ENCODE peak calls at places on chromosomes 1 and 21, in four cellular contexts. W, C, Y and E are unnamed samples.

GRCh38 chr1:178645157-178645825 is 79.8 kb upstream of the RALGPS2 start:
- DNase-seq in W (no peak), C (no peak), Y (no peak), E (no peak)

GRCh38 chr1:8373547-8374270 is 55.8 kb downstream of the SLC45A1 start:
- DNase-seq in W (no peak), C (no peak), Y (no peak), E (no peak)

GRCh38 chr1:63774617-63775417 is 1.0 kb downstream of the ROR1 start:
- DNase-seq in W (no peak), C (no peak), Y (no peak), E (peak; percentile 53)

GRCh38 chr1:30724175-30724574 is 790 bp upstream of the MATN1 start:
- DNase-seq in W (no peak), C (no peak), Y (no peak), E (no peak)

GRCh38 chr1:7535934-7536878 is 234.9 kb upstream of the VAMP3 start:
- DNase-seq in W (no peak), C (no peak), Y (no peak), E (no peak)

GRCh38 chr1:245770191-245770590 is 615.4 kb downstream of the KIF26B start:
- DNase-seq in W (no peak), C (no peak), Y (no peak), E (no peak)

GRCh38 chr1:150574260-150575071 is 4.9 kb downstream of the MCL1 start:
- DNase-seq in W (no peak), C (peak; percentile 9), Y (no peak), E (no peak)

GRCh38 chr1:113905435-113905861 is 322 bp downstream of the DCLRE1B start:
- DNase-seq in W (peak; percentile 15), C (peak; percentile 47), Y (no peak), E (peak; percentile 51)

GRCh38 chr1:181090653-181091126 is 2.2 kb downstream of the IER5 start:
- DNase-seq in W (no peak), C (peak; percentile 49), Y (no peak), E (no peak)

GRCh38 chr1:234607091-234608025 is 2.6 kb downstream of the IRF2BP2 start:
- DNase-seq in W (peak; percentile 64), C (no peak), Y (no peak), E (no peak)

GRCh38 chr1:48493970-48494769 is 22.2 kb upstream of the SPATA6 start:
- DNase-seq in W (peak; percentile 89), C (no peak), Y (no peak), E (peak; percentile 39)

GRCh38 chr1:65422241-65423203 is 2.1 kb downstream of the LEPR start:
- DNase-seq in W (no peak), C (no peak), Y (no peak), E (no peak)

GRCh38 chr1:62849031-62849430 is 65.1 kb downstream of the ATG4C start:
- DNase-seq in W (no peak), C (no peak), Y (no peak), E (peak; percentile 41)

GRCh38 chr1:46102769-46103476 is 29.5 kb downstream of the PIK3R3 start:
- DNase-seq in W (no peak), C (no peak), Y (no peak), E (no peak)

GRCh38 chr1:183783896-183784637 is 20.9 kb upstream of the RGL1 start:
- DNase-seq in W (no peak), C (no peak), Y (no peak), E (no peak)

GRCh38 chr1:109399326-109399957 is 1.7 kb upstream of the SORT1 start:
- DNase-seq in W (peak; percentile 72), C (peak; percentile 57), Y (no peak), E (peak; percentile 41)

GRCh38 chr21:42321231-42321630 is 6.0 kb upstream of the TFF3 start:
- DNase-seq in W (no peak), C (no peak), Y (no peak), E (no peak)

GRCh38 chr1:83791821-83792437 is 207.0 kb downstream of the TTLL7 start:
- DNase-seq in W (no peak), C (no peak), Y (no peak), E (no peak)

GRCh38 chr1:170063109-170063826 is 11.2 kb downstream of the KIFAP3 start:
- DNase-seq in W (peak; percentile 10), C (no peak), Y (no peak), E (no peak)

GRCh38 chr1:5744342-5744741 is 247.9 kb downstream of the NPHP4 start:
- DNase-seq in W (no peak), C (no peak), Y (no peak), E (no peak)

GRCh38 chr1:208654241-208654640 is 410.1 kb upstream of the PLXNA2 start:
- DNase-seq in W (peak; percentile 12), C (peak; percentile 49), Y (no peak), E (peak; percentile 19)

GRCh38 chr1:196651079-196651478 is 764 bp upstream of the CFH start:
- DNase-seq in W (no peak), C (no peak), Y (no peak), E (no peak)

GRCh38 chr1:206792939-206793607 is 20.8 kb upstream of the IL10 start:
- DNase-seq in W (no peak), C (no peak), Y (no peak), E (no peak)

GRCh38 chr1:175673236-175674150 is 69.9 kb downstream of the TNR start:
- DNase-seq in W (no peak), C (no peak), Y (peak; percentile 28), E (no peak)

GRCh38 chr1:164141717-164142268 is 417.2 kb upstream of the PBX1 start:
- DNase-seq in W (no peak), C (no peak), Y (no peak), E (no peak)

GRCh38 chr1:150429805-150430204 is 57.4 kb upstream of the TARS2 start:
- DNase-seq in W (peak; percentile 57), C (peak; percentile 40), Y (no peak), E (peak; percentile 22)

GRCh38 chr21:45078877-45079281 is 4.5 kb downstream of the ADARB1 start:
- DNase-seq in W (no peak), C (no peak), Y (no peak), E (no peak)

GRCh38 chr21:44898851-44899767 is 21.6 kb downstream of the ITGB2 start:
- DNase-seq in W (no peak), C (no peak), Y (no peak), E (no peak)

GRCh38 chr1:205587576-205587975 is 44.2 kb downstream of the ELK4 start:
- DNase-seq in W (no peak), C (no peak), Y (no peak), E (no peak)

GRCh38 chr1:118826669-118827068 is 161.5 kb downstream of the TBX15 start:
- DNase-seq in W (no peak), C (no peak), Y (no peak), E (no peak)

GRCh38 chr1:241992734-241993133 is 6.2 kb downstream of the MAP1LC3C start:
- DNase-seq in W (no peak), C (no peak), Y (no peak), E (no peak)

GRCh38 chr1:148315081-148315811 is 163.2 kb upstream of the NBPF11 start:
- DNase-seq in W (no peak), C (no peak), Y (peak; percentile 38), E (no peak)

GRCh38 chr1:148318900-148319242 is 164.2 kb downstream of the PPIAL4G start:
- DNase-seq in W (no peak), C (no peak), Y (no peak), E (no peak)

GRCh38 chr1:148317288-148317985 is 165.4 kb upstream of the NBPF11 start:
- DNase-seq in W (no peak), C (no peak), Y (no peak), E (no peak)

GRCh38 chr1:148318123-148318899 is 164.8 kb downstream of the PPIAL4G start:
- DNase-seq in W (no peak), C (no peak), Y (peak; percentile 27), E (no peak)
- TF ChIP-seq FOXK2 in W (no peak), C (no peak), Y (no peak), E (no peak)

GRCh38 chr1:72439036-72439435 is 156.7 kb upstream of the NEGR1 start:
- DNase-seq in W (no peak), C (no peak), Y (no peak), E (no peak)
- TF ChIP-seq SP1 in W (no peak), C (no peak), Y (no peak), E (no peak)

DNA sequence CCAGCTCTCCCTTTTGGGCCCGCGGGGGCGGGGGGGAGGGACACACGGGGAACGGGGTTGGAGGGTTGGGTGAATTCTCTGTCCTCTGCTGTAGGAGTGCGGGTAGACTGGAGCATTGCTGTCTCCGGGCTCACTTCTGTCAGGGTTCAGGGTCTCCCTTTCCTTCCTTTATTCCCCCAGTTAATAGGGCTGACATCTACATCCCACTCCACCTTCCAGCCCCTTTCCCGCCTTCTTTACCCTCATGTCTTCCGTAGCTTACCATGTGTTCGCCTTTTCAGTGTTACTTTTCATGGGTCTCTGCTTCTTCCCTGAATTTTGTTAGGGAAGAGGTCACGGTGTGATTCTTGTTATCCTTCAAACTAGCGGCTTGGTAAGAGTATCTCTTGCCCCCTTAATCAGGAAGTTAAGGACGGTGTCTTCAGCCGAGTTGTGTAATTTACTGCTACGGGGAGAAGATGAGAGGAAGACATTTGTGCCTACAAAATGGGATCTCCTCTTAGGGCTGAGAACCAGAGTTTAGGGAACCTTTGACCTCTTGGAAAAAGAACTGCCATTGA is 903 bp downstream of the RAP1A start:
- DNase-seq in W (no peak), C (no peak), Y (no peak), E (no peak)
- TF ChIP-seq FOXK2 in W (no peak), C (no peak), Y (no peak), E (no peak)

GRCh38 chr1:248811514-248812490 is 13.9 kb downstream of the SH3BP5L start:
- DNase-seq in W (no peak), C (no peak), Y (no peak), E (no peak)

GRCh38 chr1:248808876-248809275 is 16.8 kb downstream of the SH3BP5L start:
- DNase-seq in W (no peak), C (no peak), Y (no peak), E (no peak)

GRCh38 chr1:248810000-248810726 is 15.6 kb downstream of the SH3BP5L start:
- DNase-seq in W (no peak), C (no peak), Y (no peak), E (no peak)

GRCh38 chr1:248812736-248813425 is 12.8 kb downstream of the SH3BP5L start:
- DNase-seq in W (no peak), C (no peak), Y (no peak), E (no peak)

GRCh38 chr1:248810727-248811513 is 14.8 kb downstream of the SH3BP5L start:
- DNase-seq in W (no peak), C (no peak), Y (no peak), E (no peak)
- TF ChIP-seq SP1 in W (no peak), C (no peak), Y (no peak), E (no peak)

GRCh38 chr1:18463063-18463462 is 17.7 kb upstream of the KLHDC7A start:
- DNase-seq in W (no peak), C (no peak), Y (no peak), E (no peak)

GRCh38 chr1:18463984-18464664 is 16.6 kb upstream of the KLHDC7A start:
- DNase-seq in W (peak; percentile 48), C (no peak), Y (no peak), E (no peak)

GRCh38 chr1:18458751-18459133 is 22.0 kb upstream of the KLHDC7A start:
- DNase-seq in W (no peak), C (no peak), Y (no peak), E (peak; percentile 40)

GRCh38 chr1:18464665-18465050 is 16.1 kb upstream of the KLHDC7A start:
- DNase-seq in W (no peak), C (no peak), Y (no peak), E (no peak)

GRCh38 chr1:18461656-18462055 is 19.1 kb upstream of the KLHDC7A start:
- DNase-seq in W (no peak), C (no peak), Y (no peak), E (no peak)
- TF ChIP-seq FOXK2 in W (no peak), C (no peak), Y (no peak), E (no peak)

GRCh38 chr1:117740461-117740860 is 134.6 kb downstream of the TENT5C start:
- DNase-seq in W (no peak), C (no peak), Y (no peak), E (no peak)
- TF ChIP-seq SP1 in W (no peak), C (no peak), Y (no peak), E (no peak)